ENCODE peak calls at places on chromosomes 16 and 17, in five cellular contexts. One of them, this sample, is unnamed.

GRCh38 chr17:83124871-83125514 is 45.6 kb downstream of the METRNL start:
- DNase-seq in heart left ventricle: no peak
- DNase-seq in spleen: peak; percentile 58
- DNase-seq in IMR-90: no peak
- DNase-seq in psoas muscle: no peak
- DNase-seq in this sample: peak; percentile 59

GRCh38 chr17:17269926-17270773 is 10.9 kb downstream of the COPS3 start:
- DNase-seq in heart left ventricle: no peak
- DNase-seq in spleen: no peak
- DNase-seq in IMR-90: no peak
- DNase-seq in psoas muscle: no peak
- DNase-seq in this sample: no peak

GRCh38 chr17:76166168-76166567 is 25.1 kb upstream of the FOXJ1 start:
- DNase-seq in heart left ventricle: no peak
- DNase-seq in spleen: no peak
- DNase-seq in IMR-90: peak; percentile 36
- DNase-seq in psoas muscle: no peak
- DNase-seq in this sample: no peak

GRCh38 chr17:68054296-68054900 is 18.9 kb downstream of the KPNA2 start:
- DNase-seq in heart left ventricle: no peak
- DNase-seq in spleen: no peak
- DNase-seq in IMR-90: peak; percentile 84
- DNase-seq in psoas muscle: no peak
- DNase-seq in this sample: no peak

GRCh38 chr16:25966172-25967097 is 274.7 kb downstream of the HS3ST4 start:
- DNase-seq in heart left ventricle: no peak
- DNase-seq in spleen: no peak
- DNase-seq in IMR-90: no peak
- DNase-seq in psoas muscle: no peak
- DNase-seq in this sample: no peak

GRCh38 chr16:49883111-49883829 is 27.4 kb upstream of the ZNF423 start:
- DNase-seq in heart left ventricle: no peak
- DNase-seq in spleen: no peak
- DNase-seq in IMR-90: no peak
- DNase-seq in psoas muscle: no peak
- DNase-seq in this sample: no peak

GRCh38 chr17:45428954-45429337 is 3.7 kb downstream of the ARHGAP27 start:
- DNase-seq in heart left ventricle: no peak
- DNase-seq in spleen: peak; percentile 85
- DNase-seq in IMR-90: no peak
- DNase-seq in psoas muscle: no peak
- DNase-seq in this sample: no peak

GRCh38 chr16:19389246-19389645 is 28.4 kb upstream of the TMC5 start:
- DNase-seq in heart left ventricle: no peak
- DNase-seq in spleen: peak; percentile 80
- DNase-seq in IMR-90: no peak
- DNase-seq in psoas muscle: no peak
- DNase-seq in this sample: no peak

GRCh38 chr16:46482895-46483294 is 138.3 kb downstream of the SHCBP1 start:
- DNase-seq in heart left ventricle: no peak
- DNase-seq in spleen: no peak
- DNase-seq in IMR-90: no peak
- DNase-seq in psoas muscle: no peak
- DNase-seq in this sample: no peak
- TF ChIP-seq CTCF in heart left ventricle: no peak
- TF ChIP-seq CTCF in spleen: no peak
- TF ChIP-seq CTCF in IMR-90: no peak
- TF ChIP-seq CTCF in psoas muscle: no peak
- TF ChIP-seq CTCF in this sample: no peak

GRCh38 chr16:4315185-4316102 is at the start of gene GLIS2:
- DNase-seq in heart left ventricle: peak; percentile 79
- DNase-seq in spleen: peak; percentile 85
- DNase-seq in IMR-90: peak; percentile 82
- DNase-seq in psoas muscle: peak; percentile 80
- DNase-seq in this sample: peak; percentile 88

GRCh38 chr16:4313563-4314531 is 2.0 kb upstream of the GLIS2 start:
- DNase-seq in heart left ventricle: no peak
- DNase-seq in spleen: no peak
- DNase-seq in IMR-90: no peak
- DNase-seq in psoas muscle: peak; percentile 47
- DNase-seq in this sample: no peak

GRCh38 chr16:4316732-4317461 is 1.0 kb downstream of the GLIS2 start:
- DNase-seq in heart left ventricle: no peak
- DNase-seq in spleen: no peak
- DNase-seq in IMR-90: no peak
- DNase-seq in psoas muscle: peak; percentile 65
- DNase-seq in this sample: peak; percentile 81

GRCh38 chr16:4316103-4316731 is 350 bp downstream of the GLIS2 start:
- DNase-seq in heart left ventricle: no peak
- DNase-seq in spleen: no peak
- DNase-seq in IMR-90: no peak
- DNase-seq in psoas muscle: no peak
- DNase-seq in this sample: peak; percentile 59

DNA sequence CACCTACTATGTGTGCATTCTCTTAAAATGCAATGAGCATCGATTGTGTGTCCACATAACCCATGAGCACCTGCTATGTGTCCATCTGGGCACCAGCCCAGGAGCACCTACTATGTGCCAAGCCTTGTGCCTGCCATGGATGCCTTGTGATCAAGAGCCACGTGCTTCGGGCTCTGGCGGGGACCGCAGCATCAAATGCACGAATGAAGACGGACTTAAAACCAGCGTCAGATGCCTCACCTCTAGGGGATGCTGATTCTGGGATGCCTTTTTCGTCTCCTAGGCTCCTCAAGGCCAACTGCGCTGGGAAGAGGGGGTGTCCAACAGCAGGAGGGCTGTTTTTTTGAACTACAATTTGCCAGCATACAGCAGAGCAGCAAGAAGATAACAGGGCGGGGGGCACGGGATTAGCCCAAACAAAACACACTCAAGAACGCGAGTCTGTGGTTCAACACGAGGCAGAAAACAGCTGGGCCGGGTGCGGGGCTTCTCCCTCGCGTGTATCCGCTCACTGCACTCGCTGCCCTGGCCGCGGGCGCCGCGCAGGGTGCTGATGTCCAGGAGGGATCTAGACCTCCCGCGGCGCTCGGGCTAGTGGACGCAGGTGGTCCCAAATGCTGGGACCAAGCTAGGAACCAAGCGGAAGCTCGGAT is 1.2 kb upstream of the GLIS2 start:
- DNase-seq in heart left ventricle: no peak
- DNase-seq in spleen: no peak
- DNase-seq in IMR-90: peak; percentile 56
- DNase-seq in psoas muscle: no peak
- DNase-seq in this sample: peak; percentile 78
- H3K27ac ChIP-seq in heart left ventricle: peak overlapping the region; percentile 83
- H3K27ac ChIP-seq in spleen: peak overlapping the region; percentile 83
- H3K27ac ChIP-seq in IMR-90: peak overlapping the region; percentile 73
- H3K27ac ChIP-seq in psoas muscle: peak overlapping the region; percentile 74
- H3K27ac ChIP-seq in this sample: peak overlapping the region; percentile 96

GRCh38 chr16:9546438-9546786 is 455.0 kb downstream of the HAPSTR1 start:
- DNase-seq in heart left ventricle: no peak
- DNase-seq in spleen: no peak
- DNase-seq in IMR-90: no peak
- DNase-seq in psoas muscle: no peak
- DNase-seq in this sample: no peak
- TF ChIP-seq CTCF in heart left ventricle: no peak
- TF ChIP-seq CTCF in spleen: no peak
- TF ChIP-seq CTCF in IMR-90: no peak
- TF ChIP-seq CTCF in psoas muscle: no peak
- TF ChIP-seq CTCF in this sample: no peak

GRCh38 chr16:48538746-48539484 is 71.1 kb downstream of the N4BP1 start:
- DNase-seq in heart left ventricle: no peak
- DNase-seq in spleen: no peak
- DNase-seq in IMR-90: no peak
- DNase-seq in psoas muscle: no peak
- DNase-seq in this sample: peak; percentile 62
- H3K27ac ChIP-seq in heart left ventricle: peak overlapping the region; percentile 29
- H3K27ac ChIP-seq in spleen: peak overlapping the region; percentile 71
- H3K27ac ChIP-seq in IMR-90: no peak overlapping the region
- H3K27ac ChIP-seq in psoas muscle: peak overlapping the region; percentile 87
- H3K27ac ChIP-seq in this sample: peak overlapping the region; percentile 80

DNA sequence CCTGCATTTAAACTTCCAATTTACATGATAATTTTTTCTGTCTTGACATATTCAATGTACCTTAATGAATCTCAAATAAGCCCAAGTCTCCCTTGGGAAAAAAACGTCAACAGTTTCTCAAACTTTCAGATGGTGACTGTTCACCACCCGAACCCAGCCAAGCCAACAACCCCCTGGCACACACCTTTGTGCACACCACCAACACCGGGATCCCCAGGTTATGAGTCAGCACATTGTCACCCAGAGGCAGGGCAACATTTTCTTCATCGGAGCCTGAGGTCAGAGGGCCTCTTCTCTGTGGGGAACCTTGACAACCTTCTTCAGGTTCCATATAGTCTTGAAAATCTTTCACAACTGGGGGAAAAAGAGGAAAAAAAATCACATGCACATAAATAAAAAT is 15.5 kb downstream of the DYNC1LI2 start:
- DNase-seq in heart left ventricle: no peak
- DNase-seq in spleen: no peak
- DNase-seq in IMR-90: no peak
- DNase-seq in psoas muscle: no peak
- DNase-seq in this sample: no peak
- TF ChIP-seq CTCF in heart left ventricle: no peak
- TF ChIP-seq CTCF in spleen: no peak
- TF ChIP-seq CTCF in IMR-90: no peak
- TF ChIP-seq CTCF in psoas muscle: no peak
- TF ChIP-seq CTCF in this sample: no peak

GRCh38 chr16:70778901-70779309 is 22.1 kb downstream of the VAC14 start:
- DNase-seq in heart left ventricle: peak; percentile 54
- DNase-seq in spleen: no peak
- DNase-seq in IMR-90: peak; percentile 92
- DNase-seq in psoas muscle: peak; percentile 63
- DNase-seq in this sample: peak; percentile 85
- H3K27ac ChIP-seq in heart left ventricle: no peak overlapping the region
- H3K27ac ChIP-seq in spleen: no peak overlapping the region
- H3K27ac ChIP-seq in IMR-90: no peak overlapping the region
- H3K27ac ChIP-seq in psoas muscle: peak overlapping the region; percentile 13
- H3K27ac ChIP-seq in this sample: peak overlapping the region; percentile 49

DNA sequence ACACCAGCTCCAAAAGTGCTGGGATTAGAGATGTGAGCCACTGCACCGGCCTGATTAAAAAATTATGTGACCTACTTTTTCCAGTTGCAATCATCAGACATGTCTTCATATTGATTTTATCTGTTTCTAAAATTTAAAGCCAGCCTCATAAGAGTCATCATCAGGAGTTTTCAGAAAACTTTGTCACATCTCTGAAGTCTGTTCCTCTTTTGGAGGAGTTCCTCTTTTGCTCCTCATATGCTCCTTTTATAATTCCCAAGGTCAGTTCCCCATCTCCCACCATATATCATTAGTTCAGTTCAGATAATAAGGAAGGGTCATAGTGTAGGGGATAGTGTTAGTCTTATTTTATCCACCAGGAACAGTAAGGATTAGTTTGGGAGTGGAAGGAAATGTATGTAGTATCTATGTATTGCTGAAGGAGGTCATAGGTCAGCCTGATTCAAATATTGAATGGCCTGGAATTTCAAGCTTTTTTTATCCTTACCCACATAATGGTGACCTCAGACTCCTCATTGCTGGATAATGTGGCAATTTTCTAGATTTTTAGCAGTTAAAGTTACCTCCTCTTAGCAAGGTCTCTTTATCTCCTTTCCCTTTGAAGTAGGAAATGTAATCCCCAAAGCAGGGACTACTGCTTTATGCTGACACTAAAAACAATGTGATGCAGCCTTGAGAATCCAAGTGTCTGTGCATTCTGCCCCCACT is 13.8 kb upstream of the DUSP14 start:
- DNase-seq in heart left ventricle: no peak
- DNase-seq in spleen: no peak
- DNase-seq in IMR-90: no peak
- DNase-seq in psoas muscle: no peak
- DNase-seq in this sample: no peak
- TF ChIP-seq CTCF in heart left ventricle: no peak
- TF ChIP-seq CTCF in spleen: no peak
- TF ChIP-seq CTCF in IMR-90: no peak
- TF ChIP-seq CTCF in psoas muscle: no peak
- TF ChIP-seq CTCF in this sample: no peak

DNA sequence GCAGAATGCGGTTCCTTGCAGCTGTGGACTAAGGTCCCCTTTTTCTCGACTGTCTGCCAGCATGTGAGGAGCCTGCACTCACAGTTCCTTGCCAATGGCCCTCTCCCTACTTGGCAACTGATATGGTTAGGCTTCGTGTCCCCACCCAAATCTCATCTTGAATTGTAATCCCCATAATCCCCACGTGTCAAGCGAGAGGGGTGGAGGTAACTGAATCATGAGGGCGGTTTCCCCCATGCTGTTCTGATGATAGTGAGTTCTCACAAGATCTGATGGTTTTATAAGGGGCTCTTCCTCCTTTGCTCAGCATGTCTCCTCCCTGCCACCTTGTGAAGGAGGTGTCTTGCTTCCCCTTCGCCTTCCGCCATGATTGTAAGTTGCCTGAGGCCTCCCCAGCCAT is 19.9 kb downstream of the CIAPIN1 start:
- DNase-seq in heart left ventricle: no peak
- DNase-seq in spleen: no peak
- DNase-seq in IMR-90: no peak
- DNase-seq in psoas muscle: no peak
- DNase-seq in this sample: no peak
- H3K27ac ChIP-seq in heart left ventricle: no peak overlapping the region
- H3K27ac ChIP-seq in spleen: no peak overlapping the region
- H3K27ac ChIP-seq in IMR-90: no peak overlapping the region
- H3K27ac ChIP-seq in psoas muscle: no peak overlapping the region
- H3K27ac ChIP-seq in this sample: no peak overlapping the region

This sample was measured in sigmoid colon.